ENCODE peak calls at places on chromosomes 6 and 20, in six cellular contexts. X, J, D, G, Y and I are unnamed samples.

GRCh38 chr20:4949833-4950178 is 51.5 kb downstream of the SLC23A2 start:
- DNase-seq in X (no peak), Y (peak; percentile 41), G (peak; percentile 49), J (no peak), D (no peak), I (no peak)

GRCh38 chr6:16031278-16031981 is 97.5 kb upstream of the MYLIP start:
- DNase-seq in Y (no peak), D (no peak), X (no peak), G (no peak), J (no peak), I (no peak)

GRCh38 chr6:16168858-16169257 is 40.0 kb downstream of the MYLIP start:
- DNase-seq in X (no peak), J (no peak), Y (no peak), G (peak; percentile 36), D (no peak), I (peak; percentile 28)

GRCh38 chr6:73669005-73669404 is 15.2 kb upstream of the SLC17A5 start:
- DNase-seq in X (no peak), D (no peak), Y (no peak), J (no peak), G (no peak), I (no peak)

GRCh38 chr6:5871296-5871695 is 135.4 kb downstream of the NRN1 start:
- DNase-seq in Y (peak; percentile 37), D (no peak), G (no peak), J (no peak), X (no peak), I (no peak)

GRCh38 chr6:123316733-123317323 is 319.9 kb downstream of the TRDN start:
- DNase-seq in Y (peak; percentile 1), J (peak; percentile 7), D (no peak), X (no peak), G (peak; percentile 1), I (no peak)

GRCh38 chr20:51446230-51446629 is 96.3 kb downstream of the NFATC2 start:
- DNase-seq in D (no peak), X (no peak), J (no peak), Y (no peak), G (no peak), I (no peak)

GRCh38 chr6:154842828-154843227 is 109.6 kb downstream of the SCAF8 start:
- DNase-seq in D (no peak), Y (no peak), X (no peak), J (no peak), G (no peak), I (no peak)

GRCh38 chr20:33555755-33556154 is 65.9 kb downstream of the CBFA2T2 start:
- DNase-seq in X (no peak), D (no peak), Y (no peak), G (no peak), J (no peak), I (no peak)

GRCh38 chr6:75374913-75375530 is 90.4 kb upstream of the TMEM30A start:
- DNase-seq in G (no peak), J (no peak), D (peak; percentile 9), Y (no peak), X (no peak), I (no peak)

GRCh38 chr6:116476021-116476678 is 15.0 kb downstream of the CALHM6 start:
- DNase-seq in G (peak; percentile 38), X (no peak), J (no peak), Y (peak; percentile 24), D (no peak), I (peak; percentile 63)

GRCh38 chr6:149125309-149125708 is 192.2 kb upstream of the TAB2 start:
- DNase-seq in X (no peak), J (no peak), D (no peak), G (no peak), Y (no peak), I (no peak)

GRCh38 chr6:40789143-40789764 is 202.1 kb upstream of the LRFN2 start:
- DNase-seq in D (no peak), G (no peak), J (no peak), X (no peak), Y (no peak), I (no peak)